ENCODE peak calls at places on chromosome 19, in nine cellular contexts. G is cardiac muscle cell, J is Peyer's patch, M is heart right ventricle, A is upper lobe of left lung, K is left lung, E is ascending aorta, D is pancreas, S is uterus. R is an unnamed sample. For H3K27me3, the result is how much of the 10 kb centered on the place peaks cover.

GRCh38 chr19:4591296-4591695 is 31.8 kb upstream of the SEMA6B start:
- DNase-seq in G (no peak), J (no peak), M (no peak), A (no peak), K (no peak), E (no peak), D (no peak), S (no peak), R (no peak)

GRCh38 chr19:55406869-55407624 is 541 bp downstream of the UBE2S start:
- DNase-seq in G (peak), J (peak), M (no peak), A (peak), K (peak), E (no peak), D (peak), S (no peak), R (peak)

GRCh38 chr19:11736696-11737095 is 2.0 kb downstream of the ZNF823 start:
- DNase-seq in G (no peak), J (peak), M (peak), A (peak), K (no peak), E (no peak), D (no peak), S (no peak), R (no peak)

GRCh38 chr19:30927705-30928104 is 421.5 kb downstream of the TSHZ3 start:
- DNase-seq in G (no peak), J (no peak), M (no peak), A (no peak), K (no peak), E (no peak), D (no peak), S (no peak), R (no peak)

GRCh38 chr19:53908106-53908932 is 759 bp upstream of the CACNG7 start:
- DNase-seq in G (peak), J (no peak), M (peak), A (peak), K (no peak), E (no peak), D (peak), S (peak), R (no peak)

GRCh38 chr19:33438016-33438671 is 64.6 kb downstream of the CEBPG start:
- DNase-seq in G (no peak), J (no peak), M (peak), A (no peak), K (peak), E (no peak), D (no peak), S (no peak), R (no peak)

GRCh38 chr19:41371541-41371940 is 4.8 kb upstream of the TMEM91 start:
- DNase-seq in G (no peak), J (no peak), M (no peak), A (no peak), K (no peak), E (no peak), D (no peak), S (no peak), R (no peak)

GRCh38 chr19:10968527-10969081 is 7.8 kb downstream of the SMARCA4 start:
- DNase-seq in G (no peak), J (peak), M (no peak), A (peak), K (no peak), E (no peak), D (no peak), S (no peak), R (no peak)

GRCh38 chr19:42096255-42096837 is 20.4 kb downstream of the ZNF574 start:
- DNase-seq in G (no peak), J (no peak), M (no peak), A (no peak), K (no peak), E (no peak), D (no peak), S (no peak), R (no peak)

GRCh38 chr19:19405919-19406877 is 723 bp downstream of the GATAD2A start:
- DNase-seq in G (peak), J (peak), M (peak), A (peak), K (peak), E (no peak), D (peak), S (peak), R (peak)

DNA sequence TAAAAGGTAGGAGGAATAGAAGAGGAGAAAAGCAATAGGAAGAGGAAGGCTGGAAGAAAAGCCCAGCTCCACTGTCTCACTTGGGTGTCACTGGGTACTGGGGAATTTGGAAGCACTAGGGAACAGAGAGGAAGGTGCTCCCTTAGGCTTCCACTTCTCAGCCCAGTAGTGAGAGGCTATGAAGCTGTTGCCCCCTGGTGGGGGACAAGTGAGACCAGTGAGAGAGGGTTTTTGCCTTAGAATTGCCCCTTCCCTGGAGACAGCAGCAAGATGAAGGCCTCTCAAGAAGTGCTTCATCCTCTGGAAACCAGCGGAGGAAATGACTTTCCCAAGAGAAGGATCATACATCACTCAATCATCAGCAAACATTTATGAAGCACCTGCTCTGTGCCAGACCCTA is 4.7 kb upstream of the ZNF606 start:
- DNase-seq in G (peak), J (no peak), M (no peak), A (no peak), K (no peak), E (no peak), D (no peak), S (no peak), R (no peak)
- TF ChIP-seq CTCF in G (peak), J (no peak), M (peak), A (no peak), K (no peak), E (no peak), D (no peak), S (no peak), R (no peak)

GRCh38 chr19:46955114-46955812 is 64.4 kb upstream of the NPAS1 start:
- DNase-seq in G (no peak), J (no peak), M (no peak), A (no peak), K (no peak), E (no peak), D (no peak), S (no peak), R (no peak)
- H3K27ac ChIP-seq in G (peak), J (peak), M (peak), A (peak), K (peak), E (no peak), D (peak), S (no peak), R (peak)

GRCh38 chr19:1455336-1456120 is 5.6 kb downstream of the APC2 start:
- DNase-seq in G (peak), J (peak), M (no peak), A (peak), K (peak), E (no peak), D (peak), S (no peak), R (no peak)

GRCh38 chr19:1455002-1455335 is 5.0 kb downstream of the APC2 start:
- DNase-seq in G (no peak), J (peak), M (no peak), A (no peak), K (no peak), E (no peak), D (no peak), S (no peak), R (no peak)

GRCh38 chr19:1457892-1458291 is 8.0 kb downstream of the APC2 start:
- DNase-seq in G (no peak), J (no peak), M (no peak), A (no peak), K (no peak), E (no peak), D (no peak), S (no peak), R (no peak)

GRCh38 chr19:1456121-1456900 is 6.4 kb downstream of the APC2 start:
- DNase-seq in G (no peak), J (no peak), M (no peak), A (no peak), K (no peak), E (no peak), D (no peak), S (no peak), R (no peak)

GRCh38 chr19:1457031-1457739 is 7.3 kb downstream of the APC2 start:
- DNase-seq in G (no peak), J (no peak), M (no peak), A (no peak), K (no peak), E (no peak), D (no peak), S (no peak), R (no peak)
- H3K27me3 ChIP-seq in G (half or more), J (under half), M (under half), A (under half), K (half or more), E (under half), D (under half), S (under half), R (half or more)

GRCh38 chr19:51365211-51366049 is 758 bp downstream of the ETFB start:
- DNase-seq in G (peak), J (peak), M (peak), A (peak), K (no peak), E (no peak), D (peak), S (peak), R (no peak)
- TF ChIP-seq CTCF in G (peak), J (no peak), M (no peak), A (no peak), K (no peak), E (no peak), D (no peak), S (no peak), R (no peak)

DNA sequence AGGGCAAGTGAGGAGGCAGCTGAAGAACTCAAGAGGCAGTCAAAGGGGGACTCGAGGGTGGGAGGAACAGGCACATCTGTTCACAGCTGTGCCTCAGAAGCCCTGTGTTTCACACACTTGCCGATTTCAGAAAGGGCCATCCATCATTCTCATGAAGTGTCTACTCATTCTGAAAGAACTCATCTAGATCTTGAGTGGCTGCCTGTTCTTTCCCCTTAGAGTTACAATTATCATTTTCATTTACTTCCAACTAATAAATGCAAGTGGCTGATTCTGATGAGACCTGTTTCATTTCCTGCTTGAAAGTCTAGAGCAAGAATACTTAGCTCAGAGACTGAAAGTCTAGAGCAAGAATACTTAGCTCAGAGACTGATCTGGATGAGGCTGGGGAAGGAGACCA is 1145.1 kb downstream of the UQCRFS1 start:
- DNase-seq in G (no peak), J (no peak), M (no peak), A (no peak), K (no peak), E (no peak), D (no peak), S (no peak), R (no peak)
- H3K27ac ChIP-seq in G (no peak), J (no peak), M (no peak), A (no peak), K (no peak), E (no peak), D (no peak), S (no peak), R (no peak)

DNA sequence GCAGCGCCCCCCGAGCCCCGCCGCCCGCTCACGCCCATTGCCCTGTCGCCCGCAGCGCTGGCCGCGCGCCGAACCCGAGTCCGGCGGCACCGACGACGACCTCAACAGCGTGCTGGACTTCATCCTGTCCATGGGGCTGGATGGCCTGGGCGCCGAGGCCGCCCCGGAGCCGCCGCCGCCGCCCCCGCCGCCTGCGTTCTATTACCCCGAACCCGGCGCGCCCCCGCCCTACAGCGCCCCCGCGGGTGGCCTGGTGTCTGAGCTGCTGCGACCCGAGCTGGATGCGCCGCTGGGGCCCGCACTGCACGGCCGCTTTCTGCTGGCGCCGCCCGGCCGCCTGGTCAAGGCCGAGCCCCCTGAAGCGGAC is 518 bp downstream of the KLF2 start:
- DNase-seq in G (peak), J (peak), M (no peak), A (peak), K (peak), E (no peak), D (no peak), S (peak), R (no peak)
- H3K27me3 ChIP-seq in G (under half), J (under half), M (under half), A (under half), K (under half), E (under half), D (under half), S (under half), R (under half)

GRCh38 chr19:1019616-1019961 is 1.3 kb downstream of the TMEM259 start:
- DNase-seq in G (no peak), J (no peak), M (no peak), A (no peak), K (peak), E (no peak), D (no peak), S (no peak), R (no peak)
- TF ChIP-seq CTCF in G (no peak), J (no peak), M (no peak), A (no peak), K (no peak), E (no peak), D (no peak), S (no peak), R (no peak)

GRCh38 chr19:39351537-39352037 is 9.4 kb downstream of the SAMD4B start:
- DNase-seq in G (no peak), J (no peak), M (no peak), A (no peak), K (no peak), E (no peak), D (no peak), S (no peak), R (no peak)
- H3K27ac ChIP-seq in G (no peak), J (peak), M (no peak), A (no peak), K (no peak), E (peak), D (no peak), S (no peak), R (no peak)

DNA sequence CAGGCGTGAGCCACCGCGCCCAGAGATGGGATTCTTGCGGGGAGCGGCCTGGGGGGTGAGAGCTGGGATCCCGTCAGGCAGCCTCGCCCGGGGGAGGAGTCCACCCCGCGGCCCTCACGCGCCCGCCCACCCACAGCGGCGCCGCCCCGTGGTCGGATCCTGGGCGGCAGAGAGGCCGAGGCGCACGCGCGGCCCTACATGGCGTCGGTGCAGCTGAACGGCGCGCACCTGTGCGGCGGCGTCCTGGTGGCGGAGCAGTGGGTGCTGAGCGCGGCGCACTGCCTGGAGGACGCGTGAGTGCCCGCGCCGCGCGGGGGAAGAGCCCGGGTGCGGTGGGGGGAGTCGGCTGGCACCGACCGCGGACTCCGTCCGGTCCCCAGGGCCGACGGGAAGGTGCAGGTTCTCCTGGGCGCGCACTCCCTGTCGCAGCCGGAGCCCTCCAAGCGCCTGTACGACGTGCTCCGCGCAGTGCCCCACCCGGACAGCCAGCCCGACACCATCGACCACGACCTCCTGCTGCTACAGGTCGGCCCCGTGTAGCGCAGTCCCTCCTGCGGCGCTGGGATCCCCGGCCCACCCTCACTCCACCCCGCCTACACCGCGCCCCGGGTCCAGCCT is 1.1 kb downstream of the CFD start:
- DNase-seq in G (peak), J (peak), M (no peak), A (peak), K (peak), E (no peak), D (peak), S (no peak), R (peak)
- H3K27me3 ChIP-seq in G (under half), J (under half), M (under half), A (under half), K (under half), E (under half), D (under half), S (under half), R (under half)

R was measured in CD4-positive, alpha-beta T cell.